ENCODE peak calls at places on chromosomes 5 and 9, in four cellular contexts. S is uterus, P is transverse colon, X is neural progenitor cell. G is an unnamed sample. For H3K4me1 and H3K36me3, the result is how much of the 10 kb centered on the place peaks cover.

GRCh38 chr9:81974764-81975163 is 13.8 kb upstream of the SPATA31D1 start:
- DNase-seq in S (no peak), P (no peak), X (no peak), G (no peak)

GRCh38 chr5:32508806-32509805 is 64.6 kb upstream of the ZFR start:
- DNase-seq in S (no peak), P (no peak), X (no peak), G (no peak)

GRCh38 chr5:116097301-116097700 is 12.5 kb downstream of the COMMD10 start:
- DNase-seq in S (no peak), P (no peak), X (no peak), G (no peak)

GRCh38 chr5:40291338-40291737 is 388.4 kb upstream of the PTGER4 start:
- DNase-seq in S (no peak), P (no peak), X (no peak), G (no peak)

GRCh38 chr9:137429974-137430722 is 7.0 kb downstream of the NOXA1 start:
- DNase-seq in S (no peak), P (peak), X (peak), G (no peak)

GRCh38 chr9:74379718-74380117 is 117.4 kb upstream of the RORB start:
- DNase-seq in S (no peak), P (no peak), X (peak), G (peak)

GRCh38 chr9:136880651-136881050 is 5.7 kb upstream of the TRAF2 start:
- DNase-seq in S (no peak), P (no peak), X (no peak), G (no peak)

GRCh38 chr5:55575815-55576583 is 41.2 kb upstream of the PLPP1 start:
- DNase-seq in S (no peak), P (no peak), X (no peak), G (no peak)

GRCh38 chr9:99818439-99818992 is 3.2 kb upstream of the NR4A3 start:
- DNase-seq in S (no peak), P (no peak), X (peak), G (peak)

GRCh38 chr5:98986556-98986955 is 57.7 kb upstream of the CHD1 start:
- DNase-seq in S (no peak), P (no peak), X (no peak), G (no peak)

GRCh38 chr5:111223790-111224560 is at the start of gene CAMK4:
- DNase-seq in S (peak), P (peak), X (peak), G (peak)

GRCh38 chr9:32384364-32385134 is at the start of gene ACO1:
- DNase-seq in S (peak), P (peak), X (peak), G (peak)

GRCh38 chr9:15007698-15008097 is 97.5 kb upstream of the FREM1 start:
- DNase-seq in S (no peak), P (no peak), X (no peak), G (no peak)
- H3K27ac ChIP-seq in S (no peak), P (no peak), X (no peak), G (no peak)

GRCh38 chr9:105678781-105679180 is 15.6 kb upstream of the TMEM38B start:
- DNase-seq in S (no peak), P (no peak), X (no peak), G (no peak)

GRCh38 chr9:105681724-105682123 is 12.6 kb upstream of the TMEM38B start:
- DNase-seq in S (no peak), P (no peak), X (no peak), G (no peak)

GRCh38 chr9:105678163-105678562 is 15.9 kb downstream of the TAL2 start:
- DNase-seq in S (no peak), P (no peak), X (no peak), G (no peak)

GRCh38 chr9:105681313-105681712 is 13.0 kb upstream of the TMEM38B start:
- DNase-seq in S (no peak), P (no peak), X (no peak), G (no peak)

DNA sequence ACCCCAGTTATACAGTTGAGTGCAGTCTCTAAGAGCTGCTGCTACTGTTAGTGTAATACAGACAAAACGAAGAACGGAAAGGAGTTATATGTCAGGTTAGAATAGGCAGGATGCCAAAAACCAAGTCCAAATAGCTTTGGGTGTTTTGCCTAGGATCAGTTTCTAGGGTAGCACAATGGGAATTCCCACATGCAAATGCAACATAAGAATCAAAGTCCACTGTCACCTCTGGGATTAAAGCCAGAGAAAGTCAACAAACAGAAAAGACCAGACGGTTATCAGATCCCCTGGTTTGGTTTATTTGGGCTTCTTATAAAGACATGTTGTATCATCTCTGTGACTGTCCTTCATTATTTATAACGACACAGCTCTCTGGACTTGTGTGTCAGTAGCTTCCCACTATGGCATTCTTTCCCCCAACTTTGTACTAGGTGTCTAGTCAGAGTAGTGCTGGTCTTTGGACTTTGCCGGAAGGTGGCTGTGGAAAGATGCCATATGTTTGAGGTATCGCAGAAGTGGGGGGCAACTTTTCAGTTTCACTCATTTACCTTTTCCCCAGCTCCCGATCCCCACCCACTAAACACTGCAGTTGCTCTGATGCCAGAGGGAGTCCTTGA is 14.8 kb upstream of the TMEM38B start:
- DNase-seq in S (no peak), P (no peak), X (no peak), G (no peak)
- H3K4me1 ChIP-seq in S (under half), P (under half), X (under half), G (under half)

GRCh38 chr5:68229416-68229815 is 13.9 kb downstream of the PIK3R1 start:
- DNase-seq in S (no peak), P (no peak), X (no peak), G (no peak)
- H3K36me3 ChIP-seq in S (under half), P (under half), X (under half), G (under half)

GRCh38 chr5:35853652-35854051 is 3.0 kb upstream of the IL7R start:
- DNase-seq in S (peak), P (peak), X (no peak), G (peak)

GRCh38 chr5:35851282-35851681 is 5.4 kb upstream of the IL7R start:
- DNase-seq in S (no peak), P (no peak), X (no peak), G (no peak)

GRCh38 chr5:35854248-35854647 is 2.4 kb upstream of the IL7R start:
- DNase-seq in S (no peak), P (peak), X (no peak), G (no peak)

GRCh38 chr5:35849850-35850249 is 6.8 kb upstream of the IL7R start:
- DNase-seq in S (no peak), P (no peak), X (no peak), G (no peak)

GRCh38 chr5:35852084-35852734 is 4.5 kb upstream of the IL7R start:
- DNase-seq in S (no peak), P (no peak), X (no peak), G (peak)
- H3K27ac ChIP-seq in S (no peak), P (no peak), X (no peak), G (peak)

GRCh38 chr9:91431485-91431884 is 7.9 kb upstream of the NFIL3 start:
- DNase-seq in S (no peak), P (no peak), X (no peak), G (no peak)
- H3K4me1 ChIP-seq in S (under half), P (under half), X (under half), G (under half)

GRCh38 chr5:157335534-157336422 is 69.9 kb downstream of the CYFIP2 start:
- DNase-seq in S (no peak), P (no peak), X (no peak), G (peak)

GRCh38 chr5:157331807-157332206 is 65.9 kb downstream of the CYFIP2 start:
- DNase-seq in S (no peak), P (no peak), X (no peak), G (no peak)

GRCh38 chr5:157339409-157339808 is 73.5 kb downstream of the CYFIP2 start:
- DNase-seq in S (no peak), P (no peak), X (no peak), G (no peak)

DNA sequence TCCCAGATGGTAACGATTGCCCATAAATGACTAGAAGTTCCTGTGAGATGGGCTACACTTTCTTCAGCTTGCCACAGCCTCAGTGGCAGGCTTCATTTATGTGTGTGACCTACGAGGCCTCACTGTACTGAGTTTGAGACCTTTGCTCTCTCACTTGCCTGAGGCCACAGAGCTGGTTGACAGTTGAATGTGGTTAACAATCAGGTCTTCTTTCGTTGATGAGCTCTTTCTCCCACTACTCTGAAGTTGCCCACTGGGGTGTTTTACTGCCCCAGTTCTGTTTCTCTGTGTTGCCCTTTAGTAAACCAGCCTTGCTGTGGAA is 70.5 kb downstream of the CYFIP2 start:
- DNase-seq in S (no peak), P (no peak), X (no peak), G (no peak)
- H3K36me3 ChIP-seq in S (under half), P (under half), X (under half), G (under half)

DNA sequence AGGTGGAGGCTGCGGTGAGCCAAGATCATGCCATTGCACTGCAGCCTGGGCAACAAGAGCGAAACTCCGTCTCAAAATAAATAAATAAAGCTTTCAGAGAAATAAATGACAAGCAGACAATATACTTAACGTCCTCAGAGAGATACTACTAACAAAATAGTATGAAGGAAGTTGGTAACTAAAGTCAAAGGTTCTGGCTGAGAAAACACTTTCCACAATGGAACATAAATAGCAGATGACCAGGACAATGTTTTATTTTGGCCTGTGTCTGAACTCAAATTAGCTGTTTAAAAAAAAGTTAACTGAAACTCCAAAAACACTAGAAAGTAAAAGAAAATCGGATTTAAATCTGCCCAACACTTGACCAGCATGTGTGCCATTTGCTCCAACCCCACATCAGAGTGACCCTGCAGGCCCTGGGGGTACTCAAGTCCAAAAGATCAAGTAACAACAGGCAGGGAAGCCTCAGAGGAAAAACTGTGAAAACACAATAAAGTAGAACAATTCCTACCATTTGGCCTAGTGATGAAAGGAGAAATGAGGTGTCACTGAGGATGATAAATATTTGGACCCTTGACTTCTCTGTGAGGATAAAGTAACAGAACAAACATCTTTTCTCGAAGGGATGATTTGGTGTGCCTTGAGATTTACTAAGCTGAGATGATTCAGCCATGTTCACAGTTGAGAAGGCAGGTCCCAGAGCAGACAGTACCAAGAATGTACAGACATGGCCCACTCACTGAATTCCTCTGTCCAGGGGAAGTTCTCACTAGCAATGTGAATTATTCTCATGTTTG is 47.7 kb downstream of the LHFPL2 start:
- DNase-seq in S (no peak), P (no peak), X (no peak), G (no peak)
- H3K27ac ChIP-seq in S (peak), P (peak), X (no peak), G (no peak)

DNA sequence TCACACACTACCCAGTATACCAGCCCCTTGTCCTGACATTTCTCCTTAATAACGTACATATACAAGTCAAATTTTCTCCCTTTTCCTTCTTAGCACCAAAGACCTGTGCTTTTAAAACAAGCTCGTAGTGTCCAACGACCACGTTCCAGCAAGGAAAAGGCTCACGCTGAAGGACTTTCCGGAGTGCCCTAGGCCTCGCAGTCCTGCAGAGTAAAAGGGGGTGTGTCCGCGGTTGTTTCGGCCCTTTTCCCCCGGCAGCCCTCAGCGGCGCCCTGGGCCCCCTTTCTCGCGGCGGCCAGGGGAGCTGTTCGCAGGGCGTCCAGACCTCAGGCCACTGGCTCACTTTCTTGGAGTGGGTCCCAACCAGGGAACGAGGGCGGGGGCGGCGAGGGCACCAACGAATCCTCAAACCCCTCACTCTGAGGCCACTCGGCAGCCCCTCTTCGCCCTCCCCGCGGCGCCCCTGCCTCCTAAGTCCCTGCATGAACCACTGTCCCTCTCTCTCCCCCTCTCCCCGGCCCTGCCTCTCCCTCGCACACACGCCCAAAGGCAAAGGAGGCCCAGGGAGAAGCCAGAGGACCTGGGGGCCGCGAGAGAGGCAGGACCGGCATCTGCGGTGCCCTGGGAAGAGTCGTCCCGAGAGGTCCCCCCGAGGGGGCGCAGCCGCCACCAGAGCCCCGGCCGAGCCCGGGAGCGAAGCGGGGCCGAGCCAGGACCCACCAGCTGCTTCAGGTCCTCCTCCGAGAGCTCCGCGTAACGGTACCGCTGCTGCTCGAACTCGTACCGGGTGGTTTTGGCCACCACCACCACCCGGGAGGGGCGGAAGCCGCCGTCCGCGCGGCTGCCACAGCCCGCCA is 718 bp downstream of the NADK2 start:
- DNase-seq in S (peak), P (peak), X (peak), G (peak)
- H3K4me1 ChIP-seq in S (under half), P (under half), X (under half), G (under half)

GRCh38 chr5:69378376-69378775 is 8.8 kb downstream of the RAD17 start:
- DNase-seq in S (no peak), P (no peak), X (no peak), G (no peak)
- H3K36me3 ChIP-seq in S (under half), P (under half), X (under half), G (under half)

DNA sequence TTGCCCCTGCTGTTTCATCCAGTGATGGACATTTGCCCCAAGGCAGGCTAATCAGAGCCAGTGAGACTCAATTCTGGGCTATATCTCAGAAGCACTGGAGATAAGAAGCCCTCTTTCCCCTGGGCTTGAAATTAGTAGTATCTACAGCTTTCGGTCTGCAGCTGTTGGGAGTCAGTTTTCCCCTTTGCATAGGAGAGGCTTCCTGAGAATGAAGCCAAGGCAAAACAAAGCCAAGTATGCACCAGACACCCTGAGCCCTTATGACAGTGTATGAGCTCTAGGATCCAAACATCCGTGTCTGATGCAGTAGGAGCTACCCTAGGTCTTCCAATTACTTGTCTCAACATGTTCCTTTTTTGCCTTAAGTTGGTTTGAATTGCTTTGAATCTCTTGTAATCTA is 79.2 kb upstream of the PANK3 start:
- DNase-seq in S (no peak), P (no peak), X (no peak), G (no peak)
- H3K27ac ChIP-seq in S (no peak), P (peak), X (no peak), G (no peak)

G was measured in testis.